ENCODE peak calls at places on chromosomes 4 and X, in ten cellular contexts. D is tibial nerve, N is DND-41, H is psoas muscle, V is right lobe of liver, K is heart left ventricle, U is fibroblast of lung, R is AG04449, F is suprapubic skin, T is progenitor cell of endocrine pancreas. Q is an unnamed sample.

GRCh38 chrX:121103381-121103780 is 56.0 kb downstream of the GLUD2 start:
- DNase-seq in H (no peak), V (no peak), U (peak; percentile 1), K (no peak), N (no peak), R (no peak), F (no peak), D (no peak), T (no peak), Q (no peak)

GRCh38 chr4:138561906-138562305 is 319.8 kb upstream of the SLC7A11 start:
- DNase-seq in R (no peak), F (no peak), K (peak; percentile 77), U (no peak), N (no peak), V (peak; percentile 49), D (peak; percentile 8), H (peak; percentile 24), T (no peak), Q (no peak)

GRCh38 chr4:101824500-101824899 is 34.0 kb downstream of the BANK1 start:
- DNase-seq in V (no peak), N (no peak), H (no peak), K (no peak), U (no peak), T (no peak), D (no peak), F (no peak), R (no peak), Q (no peak)

GRCh38 chr4:80336582-80336981 is 1.1 kb downstream of the CFAP299 start:
- DNase-seq in V (no peak), N (no peak), K (no peak), T (no peak), H (no peak), F (no peak), R (no peak), D (no peak), U (peak; percentile 44), Q (no peak)

GRCh38 chr4:162116085-162116784 is 47.6 kb downstream of the FSTL5 start:
- DNase-seq in K (no peak), H (no peak), F (no peak), R (no peak), T (no peak), D (no peak), N (no peak), V (no peak), U (no peak), Q (no peak)

GRCh38 chrX:41449615-41450014 is 2.5 kb downstream of the NYX start:
- DNase-seq in R (no peak), D (peak; percentile 24), V (no peak), F (no peak), T (no peak), N (no peak), K (no peak), U (peak; percentile 46), H (no peak), Q (no peak)

GRCh38 chrX:101460669-101461068 is 24.6 kb upstream of the ARMCX4 start:
- DNase-seq in K (no peak), F (no peak), T (no peak), U (no peak), V (no peak), N (no peak), H (no peak), D (no peak), R (no peak), Q (no peak)

GRCh38 chr4:122765702-122766352 is 33.3 kb downstream of the BBS12 start:
- DNase-seq in D (no peak), H (no peak), R (no peak), V (no peak), T (no peak), F (no peak), N (no peak), U (peak; percentile 91), K (no peak), Q (no peak)

GRCh38 chr4:73068496-73069337 is 799 bp downstream of the COX18 start:
- DNase-seq in U (peak; percentile 39), F (no peak), T (no peak), N (peak; percentile 25), K (no peak), H (no peak), R (no peak), V (no peak), D (no peak), Q (no peak)

GRCh38 chr4:105808459-105809041 is 86.7 kb upstream of the NPNT start:
- DNase-seq in D (no peak), T (no peak), R (peak; percentile 12), H (no peak), V (no peak), U (peak; percentile 72), N (no peak), F (no peak), K (no peak), Q (no peak)

GRCh38 chrX:153226344-153227190 is 47.5 kb downstream of the MAGEA1 start:
- DNase-seq in H (no peak), R (no peak), D (peak; percentile 17), T (no peak), F (no peak), V (no peak), N (no peak), K (no peak), U (peak; percentile 36), Q (peak; percentile 67)

GRCh38 chrX:130878350-130879341 is 24.4 kb downstream of the ENOX2 start:
- DNase-seq in D (no peak), H (peak; percentile 15), T (no peak), U (peak; percentile 92), K (no peak), R (peak; percentile 68), V (peak; percentile 20), F (no peak), N (no peak), Q (no peak)

GRCh38 chr4:78288327-78288726 is 231.2 kb downstream of the FRAS1 start:
- DNase-seq in H (no peak), U (peak; percentile 54), V (no peak), R (peak; percentile 71), N (no peak), T (no peak), F (no peak), D (no peak), K (no peak), Q (no peak)

GRCh38 chrX:151806967-151807540 is 72.5 kb downstream of the CNGA2 start:
- DNase-seq in T (no peak), D (no peak), K (no peak), H (no peak), R (no peak), V (no peak), U (no peak), F (no peak), N (no peak), Q (no peak)

GRCh38 chrX:151796576-151796975 is 62.0 kb downstream of the CNGA2 start:
- DNase-seq in U (no peak), F (no peak), K (no peak), H (no peak), T (no peak), R (no peak), D (no peak), V (no peak), N (no peak), Q (no peak)

GRCh38 chrX:151801980-151802379 is 67.4 kb downstream of the CNGA2 start:
- DNase-seq in D (no peak), V (no peak), T (no peak), R (no peak), N (no peak), K (no peak), F (no peak), U (no peak), H (no peak), Q (no peak)
- TF ChIP-seq CTCF in D (no peak), V (peak; percentile 18), T (no peak), R (peak; percentile 23), N (no peak), K (no peak), F (no peak), U (no peak), H (no peak), Q (no peak)

DNA sequence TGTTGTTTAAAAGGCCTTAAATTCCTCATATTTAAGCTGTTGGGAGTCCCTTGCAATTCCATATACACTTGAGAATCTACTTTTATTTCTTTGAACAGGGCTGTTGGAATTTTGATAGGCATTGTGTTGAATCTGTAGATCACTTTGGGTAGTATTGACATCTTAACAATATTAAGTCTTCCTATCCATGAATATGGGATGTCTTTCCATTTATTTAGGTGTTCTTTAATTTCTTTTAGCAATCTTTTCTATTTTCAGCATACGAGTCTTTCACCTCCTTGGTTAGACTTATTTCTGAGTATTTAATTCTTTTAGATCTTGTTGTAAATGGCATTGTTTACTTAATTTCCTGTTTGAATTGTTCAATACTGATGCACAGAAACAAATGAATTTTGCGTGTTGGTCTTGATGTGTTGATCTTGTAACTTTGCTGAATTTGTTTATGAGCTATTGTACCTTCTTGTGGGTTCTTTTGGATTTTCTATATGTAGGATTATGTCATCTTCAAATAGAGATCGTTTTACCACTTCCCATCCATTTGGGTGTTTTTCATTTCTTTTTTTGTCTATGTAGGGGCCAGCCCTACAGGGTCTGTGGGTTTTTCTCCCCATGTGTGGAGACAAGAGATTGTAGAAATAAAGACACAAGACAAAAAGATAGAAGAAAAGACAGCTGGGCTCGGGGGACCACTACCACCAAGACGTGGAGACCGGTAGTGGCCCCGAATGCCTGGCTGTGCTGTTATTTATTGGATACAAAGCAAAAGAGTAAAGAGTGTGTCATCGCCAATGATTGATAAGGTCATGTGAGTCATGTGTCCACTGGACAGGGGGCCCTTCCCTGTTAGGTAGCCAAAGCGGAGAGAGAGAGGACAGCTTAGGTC is 18.2 kb upstream of the CTBP1 start:
- DNase-seq in K (no peak), H (no peak), F (no peak), U (no peak), R (no peak), D (no peak), N (no peak), T (no peak), V (no peak), Q (no peak)
- TF ChIP-seq CTCF in K (no peak), H (no peak), F (no peak), U (no peak), R (no peak), D (no peak), N (no peak), T (no peak), V (no peak), Q (no peak)

GRCh38 chr4:16196482-16197393 is 29.5 kb downstream of the TAPT1 start:
- DNase-seq in D (no peak), T (no peak), R (no peak), K (no peak), F (no peak), V (no peak), H (no peak), N (no peak), U (peak; percentile 84), Q (no peak)
- TF ChIP-seq CTCF in D (peak; percentile 44), T (peak; percentile 52), R (peak; percentile 29), K (peak; percentile 27), F (peak; percentile 46), V (peak; percentile 14), H (peak; percentile 38), N (peak; percentile 6), U (peak; percentile 61), Q (peak; percentile 65)

GRCh38 chrX:117511379-117511778 is 605.2 kb downstream of the KLHL13 start:
- DNase-seq in H (no peak), V (no peak), K (no peak), F (no peak), D (no peak), N (no peak), T (no peak), R (no peak), U (no peak), Q (no peak)

GRCh38 chrX:117508021-117508420 is 608.6 kb downstream of the KLHL13 start:
- DNase-seq in D (no peak), N (no peak), F (no peak), U (no peak), T (no peak), K (no peak), V (no peak), H (no peak), R (no peak), Q (no peak)

GRCh38 chrX:117510453-117510852 is 606.2 kb downstream of the KLHL13 start:
- DNase-seq in H (no peak), T (no peak), D (no peak), K (no peak), R (no peak), N (no peak), F (no peak), U (no peak), V (no peak), Q (no peak)
- TF ChIP-seq CTCF in H (no peak), T (peak; percentile 60), D (peak; percentile 8), K (no peak), R (no peak), N (no peak), F (no peak), U (no peak), V (no peak), Q (peak; percentile 72)

Q was measured in type B pancreatic cell.